ENCODE peak calls at places on chromosome 10, in eight cellular contexts. M is upper lobe of right lung, H is hepatocyte, I is thoracic aorta, T is mammary epithelial cell, V is colonic mucosa, A is A549, Q is SK-N-SH. E is an unnamed sample.

GRCh38 chr10:80522756-80523363 is 14.8 kb upstream of the SH2D4B start:
- DNase-seq in Q (no peak), A (no peak), H (no peak), I (no peak), T (peak; percentile 64), V (no peak), M (no peak), E (no peak)

GRCh38 chr10:112565434-112566053 is 118.5 kb downstream of the VTI1A start:
- DNase-seq in H (peak; percentile 81), M (no peak), V (peak; percentile 61), I (no peak), A (peak; percentile 47), Q (peak; percentile 60), T (peak; percentile 53), E (no peak)

GRCh38 chr10:114110174-114110972 is 63.6 kb downstream of the CCDC186 start:
- DNase-seq in V (no peak), I (no peak), M (no peak), A (peak; percentile 36), T (peak; percentile 39), Q (no peak), H (peak; percentile 37), E (no peak)

GRCh38 chr10:70458329-70459060 is 17.0 kb upstream of the NODAL start:
- DNase-seq in H (peak; percentile 89), T (peak; percentile 62), A (no peak), I (peak; percentile 56), Q (peak; percentile 92), M (peak; percentile 86), V (peak; percentile 45), E (no peak)

GRCh38 chr10:72875250-72876055 is 18.1 kb upstream of the OIT3 start:
- DNase-seq in T (peak; percentile 33), A (peak; percentile 31), I (no peak), V (no peak), M (no peak), H (peak; percentile 31), Q (peak; percentile 25), E (no peak)

GRCh38 chr10:97731346-97732051 is 5.4 kb upstream of the ZFYVE27 start:
- DNase-seq in Q (peak; percentile 70), T (peak; percentile 64), V (peak; percentile 84), A (peak; percentile 60), H (peak; percentile 85), M (no peak), I (no peak), E (no peak)

GRCh38 chr10:104406715-104407517 is 53.3 kb downstream of the CFAP58 start:
- DNase-seq in H (peak; percentile 46), I (no peak), A (peak; percentile 11), T (peak; percentile 27), V (no peak), M (no peak), Q (peak; percentile 44), E (no peak)

GRCh38 chr10:124185074-124185473 is 91.7 kb upstream of the CHST15 start:
- DNase-seq in I (no peak), H (no peak), V (no peak), M (no peak), T (peak; percentile 77), Q (no peak), A (no peak), E (no peak)

GRCh38 chr10:67075381-67076001 is 149.7 kb downstream of the LRRTM3 start:
- DNase-seq in I (no peak), Q (no peak), A (no peak), M (no peak), V (no peak), H (peak; percentile 6), T (no peak), E (no peak)
- TF ChIP-seq CTCF in I (no peak), Q (no peak), A (no peak), M (no peak), V (no peak), H (no peak), T (no peak), E (no peak)

DNA sequence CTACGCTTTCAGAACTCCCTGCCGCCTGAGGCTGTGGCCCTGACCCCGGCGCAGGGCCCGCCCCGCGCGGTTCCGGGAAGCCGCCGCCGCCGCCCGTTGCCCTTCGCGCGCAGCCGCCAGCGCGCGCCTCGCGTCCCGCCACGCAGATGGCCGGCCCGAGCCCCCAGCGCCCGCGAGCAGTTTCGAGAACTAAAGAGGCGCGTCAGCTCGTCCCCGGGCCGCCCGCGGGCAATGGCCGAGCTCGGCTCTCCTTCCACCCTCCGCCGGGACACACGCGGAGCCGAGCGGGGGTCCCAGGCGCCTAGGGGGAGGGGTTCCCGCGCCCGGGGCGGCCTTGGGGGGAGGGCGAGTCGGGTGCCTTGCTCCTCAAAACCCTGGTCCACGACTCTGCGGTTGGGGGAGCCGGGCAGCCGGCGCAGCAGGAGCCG is 1.8 kb downstream of the HNRNPF start:
- DNase-seq in A (no peak), V (peak; percentile 58), I (no peak), H (peak; percentile 80), T (peak; percentile 44), M (peak; percentile 85), Q (peak; percentile 72), E (no peak)
- H3K27ac ChIP-seq in A (peak overlapping the region; percentile 95), V (peak overlapping the region; percentile 100), I (peak overlapping the region; percentile 99), H (peak overlapping the region; percentile 97), T (peak overlapping the region; percentile 97), M (peak overlapping the region; percentile 99), Q (peak overlapping the region; percentile 92), E (peak overlapping the region; percentile 99)

GRCh38 chr10:29259498-29259897 is 29.4 kb upstream of the LYZL1 start:
- DNase-seq in A (no peak), I (no peak), Q (no peak), V (no peak), H (no peak), M (no peak), T (no peak), E (no peak)
- H3K9me3 ChIP-seq in A (no peaks in the 10 kb centered on the region), I (no peaks in the 10 kb centered on the region), Q (no peaks in the 10 kb centered on the region), V (no peaks in the 10 kb centered on the region), H (no peaks in the 10 kb centered on the region), M (no peaks in the 10 kb centered on the region), T (no peaks in the 10 kb centered on the region), E (no peaks in the 10 kb centered on the region)

DNA sequence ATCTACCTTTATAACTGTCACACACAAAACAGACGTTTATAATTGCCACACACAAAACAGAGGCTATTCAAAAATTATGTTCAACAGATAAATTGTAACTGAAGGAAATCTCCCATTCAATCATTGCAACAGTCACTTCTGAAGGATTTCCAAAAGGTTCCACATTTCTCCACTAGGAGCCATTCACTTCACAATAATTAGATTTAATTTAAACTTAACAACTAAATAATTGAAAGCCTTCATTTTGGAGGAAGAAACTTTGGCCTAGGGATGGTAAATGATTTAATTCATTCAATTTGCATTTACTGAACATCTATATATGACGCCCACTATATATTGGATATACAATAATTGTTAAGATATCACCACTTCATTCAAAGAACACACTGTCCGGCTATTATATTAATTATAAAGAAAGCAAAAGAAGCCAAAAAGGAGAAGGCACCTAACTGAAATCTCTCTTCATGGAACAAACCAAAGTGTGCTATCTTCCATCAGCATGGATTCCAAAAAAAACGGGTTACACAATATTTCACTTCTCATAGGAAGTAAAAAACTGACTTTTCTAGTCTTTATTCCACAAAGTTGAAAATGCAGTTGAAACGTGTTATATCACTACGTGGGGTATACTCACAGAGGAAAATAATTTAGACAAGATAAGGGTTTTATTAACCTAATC is 1.7 kb downstream of the ATAD1 start:
- DNase-seq in H (no peak), Q (no peak), I (no peak), A (no peak), T (no peak), V (no peak), M (no peak), E (no peak)
- TF ChIP-seq CTCF in H (no peak), Q (peak; percentile 50), I (no peak), A (no peak), T (peak; percentile 25), V (no peak), M (peak; percentile 8), E (no peak)

DNA sequence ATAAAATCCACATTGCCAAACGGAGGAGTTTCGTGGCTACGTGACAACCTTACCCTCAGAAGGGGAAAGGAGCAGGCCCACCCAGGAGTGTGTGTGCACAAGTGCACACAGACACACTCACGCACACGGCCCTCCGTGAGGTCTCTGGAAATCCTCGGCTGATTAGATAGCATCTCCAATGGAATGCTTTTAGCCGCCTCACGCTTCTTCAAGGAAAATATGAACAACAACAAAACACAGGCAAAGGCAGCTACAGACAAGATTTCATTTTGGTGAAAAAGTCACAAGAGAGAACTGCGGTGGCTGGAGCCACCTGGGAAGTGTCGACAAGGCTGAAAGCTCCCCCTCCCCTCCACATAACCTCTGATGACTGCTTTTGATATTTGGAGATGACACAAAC is 391.8 kb upstream of the MKI67 start:
- DNase-seq in V (no peak), I (no peak), H (no peak), A (no peak), T (no peak), Q (no peak), M (no peak), E (no peak)
- H3K27ac ChIP-seq in V (no peak overlapping the region), I (no peak overlapping the region), H (no peak overlapping the region), A (no peak overlapping the region), T (no peak overlapping the region), Q (no peak overlapping the region), M (no peak overlapping the region), E (no peak overlapping the region)

DNA sequence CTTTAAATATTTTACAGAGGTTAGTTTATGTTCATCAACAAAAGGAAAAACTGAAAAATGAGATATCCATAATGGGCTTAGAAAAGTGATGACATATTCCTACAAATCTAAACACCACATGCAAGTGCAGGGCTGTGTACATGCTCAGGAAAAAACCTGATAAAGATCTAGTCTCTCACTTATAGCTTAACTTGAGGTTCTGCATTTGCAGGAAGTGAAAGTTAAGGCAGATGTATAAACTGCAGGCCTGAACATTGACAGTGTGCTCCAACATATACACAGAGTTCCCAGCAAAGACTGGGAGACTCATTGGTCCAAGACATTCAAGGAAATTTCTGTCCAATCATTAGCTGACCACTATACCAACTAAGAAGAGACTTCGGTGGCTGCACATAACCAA is 63.8 kb upstream of the RET start:
- DNase-seq in M (no peak), Q (no peak), T (no peak), H (no peak), I (no peak), A (no peak), V (no peak), E (no peak)
- H3K9me3 ChIP-seq in M (no peaks in the 10 kb centered on the region), Q (no peaks in the 10 kb centered on the region), T (no peaks in the 10 kb centered on the region), H (no peaks in the 10 kb centered on the region), I (no peaks in the 10 kb centered on the region), A (no peaks in the 10 kb centered on the region), V (no peaks in the 10 kb centered on the region), E (no peaks in the 10 kb centered on the region)